ENCODE peak calls at places on chromosome 1, in nine cellular contexts. One of them, this sample, is unnamed. For H3K27me3, the result is how much of the 10 kb centered on the place peaks cover.

GRCh38 chr1:228976316-228976715 is 241.0 kb downstream of the RHOU start:
- DNase-seq in tibial nerve: no peak
- DNase-seq in WERI-Rb-1: no peak
- DNase-seq in brain microvascular endothelial cell: no peak
- DNase-seq in astrocyte: no peak
- DNase-seq in stomach: no peak
- DNase-seq in hepatocyte: no peak
- DNase-seq in left lung: no peak
- DNase-seq in heart right ventricle: no peak
- DNase-seq in this sample: no peak

GRCh38 chr1:40709802-40710278 is 18.3 kb downstream of the NFYC start:
- DNase-seq in tibial nerve: no peak
- DNase-seq in WERI-Rb-1: no peak
- DNase-seq in brain microvascular endothelial cell: no peak
- DNase-seq in astrocyte: no peak
- DNase-seq in stomach: no peak
- DNase-seq in hepatocyte: no peak
- DNase-seq in left lung: no peak
- DNase-seq in heart right ventricle: no peak
- DNase-seq in this sample: no peak

GRCh38 chr1:64484651-64485050 is 14.7 kb downstream of the CACHD1 start:
- DNase-seq in tibial nerve: no peak
- DNase-seq in WERI-Rb-1: no peak
- DNase-seq in brain microvascular endothelial cell: no peak
- DNase-seq in astrocyte: peak
- DNase-seq in stomach: no peak
- DNase-seq in hepatocyte: no peak
- DNase-seq in left lung: no peak
- DNase-seq in heart right ventricle: no peak
- DNase-seq in this sample: no peak

GRCh38 chr1:228105269-228105995 is 2.3 kb upstream of the C1orf35 start:
- DNase-seq in tibial nerve: no peak
- DNase-seq in WERI-Rb-1: no peak
- DNase-seq in brain microvascular endothelial cell: no peak
- DNase-seq in astrocyte: no peak
- DNase-seq in stomach: no peak
- DNase-seq in hepatocyte: no peak
- DNase-seq in left lung: no peak
- DNase-seq in heart right ventricle: peak
- DNase-seq in this sample: no peak

GRCh38 chr1:21869620-21870121 is 57.6 kb downstream of the LDLRAD2 start:
- DNase-seq in tibial nerve: peak
- DNase-seq in WERI-Rb-1: no peak
- DNase-seq in brain microvascular endothelial cell: peak
- DNase-seq in astrocyte: peak
- DNase-seq in stomach: peak
- DNase-seq in hepatocyte: peak
- DNase-seq in left lung: peak
- DNase-seq in heart right ventricle: peak
- DNase-seq in this sample: peak

GRCh38 chr1:161998811-161999210 is 24.9 kb downstream of the OLFML2B start:
- DNase-seq in tibial nerve: no peak
- DNase-seq in WERI-Rb-1: no peak
- DNase-seq in brain microvascular endothelial cell: peak
- DNase-seq in astrocyte: peak
- DNase-seq in stomach: no peak
- DNase-seq in hepatocyte: no peak
- DNase-seq in left lung: no peak
- DNase-seq in heart right ventricle: no peak
- DNase-seq in this sample: no peak

GRCh38 chr1:24540906-24541710 is 14.8 kb upstream of the NCMAP start:
- DNase-seq in tibial nerve: no peak
- DNase-seq in WERI-Rb-1: no peak
- DNase-seq in brain microvascular endothelial cell: peak
- DNase-seq in astrocyte: peak
- DNase-seq in stomach: peak
- DNase-seq in hepatocyte: peak
- DNase-seq in left lung: no peak
- DNase-seq in heart right ventricle: no peak
- DNase-seq in this sample: no peak

GRCh38 chr1:233815865-233816264 is 88.6 kb upstream of the SLC35F3 start:
- DNase-seq in tibial nerve: no peak
- DNase-seq in WERI-Rb-1: no peak
- DNase-seq in brain microvascular endothelial cell: no peak
- DNase-seq in astrocyte: no peak
- DNase-seq in stomach: no peak
- DNase-seq in hepatocyte: no peak
- DNase-seq in left lung: no peak
- DNase-seq in heart right ventricle: no peak
- DNase-seq in this sample: no peak

GRCh38 chr1:156383023-156383422 is 14.0 kb downstream of the RHBG start:
- DNase-seq in tibial nerve: no peak
- DNase-seq in WERI-Rb-1: peak
- DNase-seq in brain microvascular endothelial cell: peak
- DNase-seq in astrocyte: peak
- DNase-seq in stomach: peak
- DNase-seq in hepatocyte: peak
- DNase-seq in left lung: peak
- DNase-seq in heart right ventricle: peak
- DNase-seq in this sample: peak

GRCh38 chr1:207902566-207902965 is 8.4 kb downstream of the CD34 start:
- DNase-seq in tibial nerve: no peak
- DNase-seq in WERI-Rb-1: no peak
- DNase-seq in brain microvascular endothelial cell: no peak
- DNase-seq in astrocyte: no peak
- DNase-seq in stomach: no peak
- DNase-seq in hepatocyte: no peak
- DNase-seq in left lung: no peak
- DNase-seq in heart right ventricle: no peak
- DNase-seq in this sample: no peak

DNA sequence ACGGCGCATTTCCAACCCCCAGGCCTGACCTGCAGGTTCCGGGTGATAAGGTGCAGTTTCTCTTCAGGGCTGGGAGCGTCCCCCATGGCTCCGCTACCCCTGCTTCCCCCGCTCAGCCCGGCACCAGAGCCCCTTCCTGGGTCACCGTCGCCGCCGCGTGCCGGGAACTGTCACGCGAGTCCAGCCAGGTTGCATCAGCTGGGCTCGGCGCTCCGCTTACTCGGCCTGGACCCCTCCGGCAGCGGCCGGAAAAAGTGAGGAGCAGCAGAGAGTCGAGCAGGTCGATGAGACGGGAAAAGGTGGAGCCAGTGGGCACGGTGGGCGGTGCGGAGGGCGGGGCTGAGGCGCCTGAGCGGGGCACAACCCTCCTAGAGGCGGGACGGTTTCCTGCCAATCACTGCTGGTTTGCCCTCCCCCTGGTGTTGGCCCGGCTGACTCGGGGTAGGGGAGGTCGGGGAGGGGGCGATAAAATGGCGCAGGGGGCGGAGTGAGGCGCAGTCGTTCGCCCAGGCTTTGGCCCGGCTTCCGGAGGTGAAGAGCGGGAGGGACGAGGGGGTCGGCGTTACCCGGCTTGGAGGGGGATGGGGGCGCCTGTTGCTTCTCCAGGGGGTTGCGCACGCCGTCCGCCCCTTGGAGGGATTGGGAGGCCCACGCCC is at the start of the genes S100PBP and YARS1:
- DNase-seq in tibial nerve: peak
- DNase-seq in WERI-Rb-1: peak
- DNase-seq in brain microvascular endothelial cell: peak
- DNase-seq in astrocyte: peak
- DNase-seq in stomach: peak
- DNase-seq in hepatocyte: peak
- DNase-seq in left lung: peak
- DNase-seq in heart right ventricle: peak
- DNase-seq in this sample: peak
- TF ChIP-seq CTCF in tibial nerve: peak
- TF ChIP-seq CTCF in WERI-Rb-1: no peak
- TF ChIP-seq CTCF in brain microvascular endothelial cell: no peak
- TF ChIP-seq CTCF in astrocyte: no peak
- TF ChIP-seq CTCF in stomach: no peak
- TF ChIP-seq CTCF in hepatocyte: no peak
- TF ChIP-seq CTCF in left lung: no peak
- TF ChIP-seq CTCF in heart right ventricle: peak
- TF ChIP-seq CTCF in this sample: no peak

GRCh38 chr1:219926363-219926998 is 1.9 kb downstream of the SLC30A10 start:
- DNase-seq in tibial nerve: no peak
- DNase-seq in WERI-Rb-1: no peak
- DNase-seq in brain microvascular endothelial cell: no peak
- DNase-seq in astrocyte: no peak
- DNase-seq in stomach: no peak
- DNase-seq in hepatocyte: peak
- DNase-seq in left lung: no peak
- DNase-seq in heart right ventricle: no peak
- DNase-seq in this sample: no peak
- H3K27me3 ChIP-seq in tibial nerve: under half
- H3K27me3 ChIP-seq in WERI-Rb-1: under half
- H3K27me3 ChIP-seq in brain microvascular endothelial cell: under half
- H3K27me3 ChIP-seq in astrocyte: under half
- H3K27me3 ChIP-seq in stomach: under half
- H3K27me3 ChIP-seq in hepatocyte: under half
- H3K27me3 ChIP-seq in left lung: half or more
- H3K27me3 ChIP-seq in heart right ventricle: under half
- H3K27me3 ChIP-seq in this sample: under half

DNA sequence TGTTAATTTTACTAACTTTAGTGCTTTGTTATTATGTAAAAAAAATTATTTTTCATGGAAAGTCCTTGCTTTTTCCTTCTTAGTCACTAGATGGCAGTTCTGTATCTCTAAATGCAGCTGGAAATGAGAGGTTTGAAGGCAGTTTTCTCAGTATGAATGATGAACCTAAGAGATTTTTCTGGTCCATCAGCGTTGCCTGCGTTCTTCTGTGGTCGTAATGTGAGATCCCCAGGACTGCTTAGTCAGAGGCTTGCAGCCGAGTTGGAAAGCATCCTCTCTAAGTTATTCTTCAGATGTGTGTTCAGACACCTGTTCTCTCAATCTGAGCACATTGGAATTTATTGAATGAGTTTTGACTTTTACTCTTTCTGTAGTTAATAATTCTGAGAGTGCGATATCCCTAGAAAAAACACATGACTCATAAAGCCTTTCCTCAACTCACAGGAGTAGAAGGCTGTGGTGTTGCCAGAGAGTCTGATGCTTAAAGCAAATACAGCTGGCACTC is 99.2 kb downstream of the FMN2 start:
- DNase-seq in tibial nerve: no peak
- DNase-seq in WERI-Rb-1: no peak
- DNase-seq in brain microvascular endothelial cell: peak
- DNase-seq in astrocyte: peak
- DNase-seq in stomach: no peak
- DNase-seq in hepatocyte: peak
- DNase-seq in left lung: no peak
- DNase-seq in heart right ventricle: no peak
- DNase-seq in this sample: no peak
- TF ChIP-seq CTCF in tibial nerve: peak
- TF ChIP-seq CTCF in WERI-Rb-1: no peak
- TF ChIP-seq CTCF in brain microvascular endothelial cell: peak
- TF ChIP-seq CTCF in astrocyte: peak
- TF ChIP-seq CTCF in stomach: no peak
- TF ChIP-seq CTCF in hepatocyte: peak
- TF ChIP-seq CTCF in left lung: peak
- TF ChIP-seq CTCF in heart right ventricle: peak
- TF ChIP-seq CTCF in this sample: no peak

DNA sequence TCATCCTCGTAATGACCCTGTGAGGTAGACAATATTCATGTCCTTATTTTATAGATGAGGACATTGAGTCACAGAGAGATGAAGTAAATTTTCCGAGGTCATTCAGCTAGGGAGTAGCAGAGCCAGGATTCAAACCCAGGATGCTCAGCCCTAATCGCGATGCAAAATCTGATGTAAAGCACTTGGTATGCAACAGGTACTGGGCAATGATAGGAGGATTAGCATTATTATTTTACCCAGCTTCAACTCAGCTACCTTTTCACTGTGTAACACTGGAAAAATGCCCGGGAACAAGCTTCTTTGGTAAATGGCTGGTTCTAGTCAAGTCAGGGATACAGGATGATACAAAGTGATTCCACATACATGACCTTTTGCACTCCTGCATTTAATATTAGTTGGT is 88.7 kb downstream of the ATP1A1 start:
- DNase-seq in tibial nerve: no peak
- DNase-seq in WERI-Rb-1: no peak
- DNase-seq in brain microvascular endothelial cell: no peak
- DNase-seq in astrocyte: no peak
- DNase-seq in stomach: no peak
- DNase-seq in hepatocyte: no peak
- DNase-seq in left lung: no peak
- DNase-seq in heart right ventricle: no peak
- DNase-seq in this sample: no peak
- H3K27me3 ChIP-seq in tibial nerve: under half
- H3K27me3 ChIP-seq in WERI-Rb-1: under half
- H3K27me3 ChIP-seq in brain microvascular endothelial cell: under half
- H3K27me3 ChIP-seq in astrocyte: under half
- H3K27me3 ChIP-seq in stomach: under half
- H3K27me3 ChIP-seq in hepatocyte: under half
- H3K27me3 ChIP-seq in left lung: under half
- H3K27me3 ChIP-seq in heart right ventricle: under half
- H3K27me3 ChIP-seq in this sample: under half

GRCh38 chr1:183019860-183020259 is 3.4 kb upstream of the LAMC1 start:
- DNase-seq in tibial nerve: no peak
- DNase-seq in WERI-Rb-1: no peak
- DNase-seq in brain microvascular endothelial cell: no peak
- DNase-seq in astrocyte: peak
- DNase-seq in stomach: peak
- DNase-seq in hepatocyte: no peak
- DNase-seq in left lung: no peak
- DNase-seq in heart right ventricle: no peak
- DNase-seq in this sample: no peak
- TF ChIP-seq CTCF in tibial nerve: peak
- TF ChIP-seq CTCF in WERI-Rb-1: no peak
- TF ChIP-seq CTCF in brain microvascular endothelial cell: peak
- TF ChIP-seq CTCF in astrocyte: peak
- TF ChIP-seq CTCF in stomach: no peak
- TF ChIP-seq CTCF in hepatocyte: no peak
- TF ChIP-seq CTCF in left lung: no peak
- TF ChIP-seq CTCF in heart right ventricle: peak
- TF ChIP-seq CTCF in this sample: no peak

This sample was measured in gastrocnemius medialis.